ENCODE peak calls at places on chromosome 1, in six cellular contexts. R is NCI-H1105 treated with DMSO at 0.1 percent for 48 hours; L is heart left ventricle; D is effector CD8-positive, alpha-beta T cell; P is stimulated activated CD4-positive, alpha-beta T cell treated with anti-CD3 and anti-CD28 coated beads, Interleukin-15, amount 100 ng/mL, for 1 hour; Y is coronary artery. G is an unnamed sample.
A peak's percentile ranks its signal among the peaks of the same experiment; 100 is the strongest.

GRCh38 chr1:55233149-55233777 is 18.1 kb upstream of the USP24 start:
- DNase-seq in R (no peak), L (no peak), D (no peak), P (no peak), Y (no peak), G (no peak)

GRCh38 chr1:231041705-231042261 is 1.7 kb upstream of the FAM89A start:
- DNase-seq in R (no peak), L (no peak), D (no peak), P (no peak), Y (no peak), G (no peak)

GRCh38 chr1:175978926-175979325 is 228.2 kb downstream of the COP1 start:
- DNase-seq in R (no peak), L (no peak), D (no peak), P (no peak), Y (no peak), G (no peak)

GRCh38 chr1:70497152-70497551 is 86.1 kb downstream of the CTH start:
- DNase-seq in R (no peak), L (no peak), D (no peak), P (no peak), Y (no peak), G (no peak)

GRCh38 chr1:167317463-167317862 is 96.8 kb downstream of the POU2F1 start:
- DNase-seq in R (no peak), L (no peak), D (no peak), P (no peak), Y (no peak), G (no peak)

GRCh38 chr1:197924516-197925123 is 7.4 kb downstream of the LHX9 start:
- DNase-seq in R (peak; percentile 62), L (no peak), D (no peak), P (no peak), Y (no peak), G (peak; percentile 12)

GRCh38 chr1:68174173-68175113 is 57.9 kb downstream of the WLS start:
- DNase-seq in R (peak; percentile 54), L (peak; percentile 63), D (no peak), P (no peak), Y (peak; percentile 81), G (no peak)

GRCh38 chr1:112390775-112391602 is 5.0 kb upstream of the CTTNBP2NL start:
- DNase-seq in R (peak; percentile 94), L (peak; percentile 90), D (peak; percentile 65), P (peak; percentile 50), Y (peak; percentile 94), G (peak; percentile 96)

GRCh38 chr1:234490789-234491479 is 12.0 kb upstream of the TARBP1 start:
- DNase-seq in R (no peak), L (no peak), D (no peak), P (no peak), Y (no peak), G (no peak)

GRCh38 chr1:35558374-35559316 is 1.0 kb downstream of the NCDN start:
- DNase-seq in R (no peak), L (no peak), D (no peak), P (no peak), Y (no peak), G (no peak)

G was measured in NCI-H2227 treated with DMSO at 0.1 percent for 48 hours.